ENCODE peak calls at places on chromosomes 16 and 17, in eight cellular contexts. Z is upper lobe of left lung, S is spleen, W is transverse colon, C is stomach, Y is endothelial cell of umbilical vein, O is prostate gland, J is GM12878. R is an unnamed sample.
A peak's percentile ranks its signal among the peaks of the same experiment; 100 is the strongest.

GRCh38 chr16:48435906-48436305 is 50.7 kb upstream of the SIAH1 start:
- DNase-seq in O (no peak), W (no peak), Z (no peak), J (no peak), S (no peak), Y (no peak), C (no peak), R (no peak)

GRCh38 chr16:13756411-13756810 is 163.5 kb upstream of the ERCC4 start:
- DNase-seq in O (no peak), Y (no peak), J (no peak), S (no peak), C (no peak), Z (no peak), W (no peak), R (no peak)

GRCh38 chr16:76294691-76295214 is 17.6 kb downstream of the CNTNAP4 start:
- DNase-seq in S (no peak), Z (no peak), W (no peak), O (no peak), J (no peak), Y (no peak), C (no peak), R (no peak)

GRCh38 chr17:15777297-15777696 is 45.2 kb downstream of the TBC1D26 start:
- DNase-seq in C (no peak), S (no peak), Y (no peak), Z (no peak), O (no peak), J (no peak), W (no peak), R (no peak)

GRCh38 chr16:75372236-75372856 is 61.0 kb downstream of the CFDP1 start:
- DNase-seq in S (no peak), W (no peak), O (no peak), Z (no peak), C (no peak), Y (peak; percentile 40), J (no peak), R (no peak)

GRCh38 chr17:74295625-74296547 is 21.9 kb downstream of the DNAI2 start:
- DNase-seq in Y (no peak), J (no peak), W (no peak), Z (no peak), S (no peak), C (no peak), O (no peak), R (no peak)

GRCh38 chr16:1990336-1991134 is 765 bp downstream of the SYNGR3 start:
- DNase-seq in W (peak; percentile 77), S (peak; percentile 90), Z (peak; percentile 52), J (no peak), O (no peak), Y (no peak), C (peak; percentile 60), R (no peak)

GRCh38 chr17:6327007-6327406 is 107.9 kb downstream of the AIPL1 start:
- DNase-seq in C (no peak), Z (no peak), W (no peak), O (no peak), Y (peak; percentile 98), S (peak; percentile 78), J (no peak), R (no peak)

GRCh38 chr17:35132816-35133550 is 9.1 kb downstream of the NLE1 start:
- DNase-seq in W (no peak), Z (no peak), O (no peak), C (no peak), J (no peak), S (no peak), Y (no peak), R (no peak)

GRCh38 chr16:89319883-89320716 is 102.6 kb downstream of the ZNF778 start:
- DNase-seq in J (peak; percentile 17), O (no peak), Y (peak; percentile 84), C (peak; percentile 51), Z (no peak), S (peak; percentile 79), W (peak; percentile 38), R (peak; percentile 77)
- TF ChIP-seq POLR2AphosphoS5 in J (no peak), O (no peak), Y (peak; percentile 75), C (no peak), Z (no peak), S (peak; percentile 28), W (peak; percentile 3), R (no peak)

DNA sequence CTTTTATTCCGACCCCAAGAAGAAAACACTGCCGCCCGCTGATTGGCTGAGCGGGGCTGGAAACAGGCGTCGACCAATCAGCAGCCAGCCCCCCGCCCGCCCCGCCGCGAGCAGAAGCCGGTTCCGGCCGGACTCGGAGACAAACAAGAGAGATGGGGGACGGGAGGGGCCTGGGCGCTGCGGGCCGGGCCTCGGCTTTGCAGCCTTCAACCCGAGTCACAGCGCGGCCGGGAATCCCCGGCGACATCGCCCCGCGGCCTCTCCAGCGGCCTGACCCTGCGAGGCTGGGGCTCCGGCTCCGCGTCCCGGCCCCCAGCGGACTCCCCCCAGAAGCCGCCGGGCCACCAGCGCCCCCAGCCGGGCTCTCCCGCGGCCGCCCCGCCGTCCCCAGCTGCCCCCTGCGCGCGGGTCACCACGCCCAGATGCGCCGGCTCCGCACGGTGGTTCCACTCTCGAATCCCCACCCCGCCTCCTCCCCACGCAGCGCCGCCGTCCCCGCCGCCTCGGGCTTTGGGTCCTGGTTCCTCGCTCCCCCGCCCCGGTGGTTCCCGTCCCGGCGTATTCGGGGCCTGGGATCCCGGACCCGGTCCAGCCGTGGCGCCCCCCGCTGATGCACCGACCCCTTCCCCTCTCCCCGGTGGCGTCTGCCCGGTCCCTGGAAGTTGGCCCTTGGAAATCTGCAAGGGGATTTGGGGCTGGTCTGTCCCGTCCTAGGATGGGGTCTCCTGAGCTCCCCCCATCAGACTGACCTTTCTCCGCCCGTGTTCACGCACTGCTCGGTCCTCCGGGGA is 417 bp upstream of the SLC43A2 start:
- DNase-seq in C (peak; percentile 95), W (peak; percentile 95), Y (peak; percentile 94), O (peak; percentile 94), Z (peak; percentile 96), J (no peak), S (peak; percentile 97), R (peak; percentile 97)
- TF ChIP-seq POLR2A in C (no peak), W (peak; percentile 15), Y (peak; percentile 37), O (peak; percentile 74), Z (peak; percentile 23), J (peak; percentile 70), S (no peak), R (peak; percentile 43)

DNA sequence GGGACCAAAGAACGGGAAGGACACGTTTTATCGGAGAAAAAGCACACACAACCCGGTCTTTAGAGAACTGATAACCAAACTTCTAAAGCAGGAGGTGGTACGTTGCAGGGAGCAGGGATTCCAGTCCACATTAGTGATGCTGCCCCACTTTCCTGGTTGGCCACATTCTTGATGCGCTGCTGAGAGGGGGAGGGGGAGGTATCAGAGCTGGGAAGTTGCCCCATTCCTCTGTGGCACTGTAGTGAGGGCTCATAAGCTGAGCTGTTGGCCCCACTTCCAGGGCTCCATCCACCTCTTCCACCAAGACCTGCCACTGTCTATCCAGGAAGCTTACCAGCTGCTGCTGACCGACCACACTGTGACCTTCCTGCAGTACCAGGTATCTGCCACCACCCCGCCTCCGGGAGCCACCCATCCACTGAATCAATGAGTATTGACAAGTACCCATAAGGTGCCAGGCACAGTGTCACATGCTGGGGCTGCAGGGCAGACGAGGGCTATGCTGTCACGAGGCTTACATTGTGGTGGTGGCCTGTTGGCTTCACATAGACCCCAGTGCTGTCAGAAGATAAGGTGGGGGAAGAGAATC is 1.0 kb downstream of the TSEN54 start:
- DNase-seq in Z (no peak), O (no peak), J (no peak), S (peak; percentile 80), C (peak; percentile 42), W (peak; percentile 76), Y (no peak), R (no peak)
- H3K27ac ChIP-seq in Z (peak overlapping the region; percentile 71), O (peak overlapping the region; percentile 79), J (peak overlapping the region; percentile 62), S (peak overlapping the region; percentile 72), C (peak overlapping the region; percentile 71), W (peak overlapping the region; percentile 93), Y (no peak overlapping the region), R (peak overlapping the region; percentile 91)

DNA sequence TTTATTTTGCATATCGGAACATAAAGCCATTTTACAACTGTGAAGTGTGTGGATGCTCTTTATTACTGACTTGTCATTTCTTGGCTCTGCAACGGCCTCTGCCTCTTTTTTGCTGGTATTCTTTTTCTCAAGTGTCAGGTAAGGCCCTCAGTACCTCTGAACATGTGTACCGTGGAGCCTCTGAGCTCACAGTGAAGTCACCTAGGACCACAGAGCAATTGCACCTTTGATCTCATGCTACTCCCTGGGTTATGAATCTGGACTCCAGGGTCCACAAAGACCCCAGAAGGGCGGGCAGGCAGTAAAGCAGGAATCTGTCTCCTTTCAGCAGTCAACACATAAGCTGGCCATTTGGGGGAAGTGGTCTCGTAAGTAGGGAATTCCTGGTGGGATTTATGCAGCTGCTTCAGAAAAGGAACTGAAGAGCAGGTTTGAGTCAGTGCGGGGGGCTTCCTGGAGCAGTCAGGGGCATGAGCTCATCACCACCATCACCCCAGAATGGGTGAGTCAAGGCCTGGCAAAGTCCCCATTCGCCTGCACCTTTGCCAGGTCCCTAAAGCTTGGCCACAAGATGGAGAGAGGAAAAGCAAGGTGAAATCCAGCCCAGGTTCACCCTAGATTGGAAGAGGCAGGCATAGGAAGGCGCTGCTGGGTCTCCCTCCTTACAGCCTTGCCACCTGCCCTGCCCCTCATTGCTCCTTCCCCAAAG is 33.0 kb downstream of the TBX4 start:
- DNase-seq in O (no peak), Z (no peak), C (peak; percentile 3), J (no peak), Y (no peak), W (no peak), S (no peak), R (no peak)
- TF ChIP-seq POLR2AphosphoS5 in O (no peak), Z (no peak), C (no peak), J (no peak), Y (no peak), W (no peak), S (no peak), R (no peak)